ENCODE peak calls at places on chromosomes 6 and 20, in eight cellular contexts. H is IMR-90, M is mammary epithelial cell, X is tibial nerve, N is K562, D is heart left ventricle, O is retinal pigment epithelial cell, C is transverse colon. U is an unnamed sample.

GRCh38 chr6:77972334-77972733 is 319.5 kb downstream of the MEI4 start:
- DNase-seq in H (no peak), M (no peak), X (no peak), N (no peak), D (no peak), O (no peak), C (no peak), U (no peak)

GRCh38 chr6:48813821-48814220 is 649.2 kb downstream of the MMUT start:
- DNase-seq in H (peak), M (no peak), X (no peak), N (no peak), D (no peak), O (no peak), C (no peak), U (no peak)

GRCh38 chr6:88302769-88303230 is 136.7 kb upstream of the CNR1 start:
- DNase-seq in H (no peak), M (no peak), X (no peak), N (no peak), D (no peak), O (peak), C (no peak), U (no peak)

GRCh38 chr6:7414811-7415210 is 25.2 kb downstream of the RIOK1 start:
- DNase-seq in H (peak), M (no peak), X (no peak), N (no peak), D (no peak), O (no peak), C (no peak), U (no peak)

GRCh38 chr6:140203611-140204553 is 829.4 kb upstream of the CITED2 start:
- DNase-seq in H (peak), M (no peak), X (no peak), N (no peak), D (no peak), O (no peak), C (no peak), U (no peak)

GRCh38 chr6:43123691-43124314 is 47.3 kb upstream of the SRF start:
- DNase-seq in H (no peak), M (no peak), X (no peak), N (no peak), D (no peak), O (no peak), C (no peak), U (no peak)

GRCh38 chr20:41136695-41137411 is 490 bp upstream of the PLCG1 start:
- DNase-seq in H (peak), M (peak), X (peak), N (peak), D (peak), O (no peak), C (peak), U (peak)

GRCh38 chr6:19478992-19479391 is 358.2 kb upstream of the ID4 start:
- DNase-seq in H (peak), M (peak), X (no peak), N (no peak), D (no peak), O (peak), C (no peak), U (no peak)

GRCh38 chr20:48771542-48771941 is 56.3 kb downstream of the PREX1 start:
- DNase-seq in H (no peak), M (no peak), X (no peak), N (peak), D (no peak), O (no peak), C (no peak), U (no peak)

GRCh38 chr6:165439928-165440554 is 130.6 kb upstream of the C6orf118 start:
- DNase-seq in H (peak), M (peak), X (no peak), N (peak), D (no peak), O (peak), C (no peak), U (no peak)

GRCh38 chr6:89667872-89668556 is 29.5 kb upstream of the LYRM2 start:
- DNase-seq in H (no peak), M (no peak), X (no peak), N (no peak), D (no peak), O (peak), C (no peak), U (no peak)

GRCh38 chr6:166027761-166028160 is 139.9 kb downstream of the TBXT start:
- DNase-seq in H (peak), M (no peak), X (no peak), N (no peak), D (no peak), O (no peak), C (no peak), U (no peak)

GRCh38 chr20:50121858-50122271 is 8.9 kb upstream of the UBE2V1 start:
- DNase-seq in H (peak), M (no peak), X (no peak), N (no peak), D (no peak), O (no peak), C (no peak), U (no peak)

GRCh38 chr6:150263765-150264415 is 104.9 kb upstream of the IYD start:
- DNase-seq in H (no peak), M (no peak), X (no peak), N (no peak), D (no peak), O (no peak), C (no peak), U (no peak)

GRCh38 chr6:154805288-154805911 is 72.2 kb downstream of the SCAF8 start:
- DNase-seq in H (peak), M (peak), X (no peak), N (peak), D (no peak), O (peak), C (no peak), U (no peak)

GRCh38 chr6:75217203-75217602 is 11.3 kb upstream of the COL12A1 start:
- DNase-seq in H (peak), M (peak), X (no peak), N (no peak), D (no peak), O (no peak), C (no peak), U (no peak)

GRCh38 chr6:51472745-51473483 is 614.5 kb downstream of the PKHD1 start:
- DNase-seq in H (no peak), M (peak), X (no peak), N (no peak), D (no peak), O (no peak), C (no peak), U (no peak)

GRCh38 chr20:37376324-37376723 is 30.4 kb downstream of the SRC start:
- DNase-seq in H (no peak), M (no peak), X (no peak), N (no peak), D (no peak), O (no peak), C (no peak), U (no peak)

GRCh38 chr20:1417790-1418189 is 24.9 kb upstream of the FKBP1A start:
- DNase-seq in H (no peak), M (no peak), X (no peak), N (no peak), D (no peak), O (no peak), C (no peak), U (no peak)

GRCh38 chr20:43994486-43995100 is 79.9 kb downstream of the TOX2 start:
- DNase-seq in H (peak), M (no peak), X (no peak), N (no peak), D (no peak), O (no peak), C (no peak), U (no peak)

GRCh38 chr6:155100087-155100486 is 105.0 kb downstream of the TIAM2 start:
- DNase-seq in H (peak), M (no peak), X (no peak), N (no peak), D (peak), O (peak), C (no peak), U (peak)

GRCh38 chr20:36833275-36834020 is 42.5 kb upstream of the TLDC2 start:
- DNase-seq in H (peak), M (no peak), X (no peak), N (no peak), D (peak), O (no peak), C (peak), U (no peak)

GRCh38 chr6:29924731-29925130 is 17.6 kb upstream of the HLA-A start:
- DNase-seq in H (no peak), M (peak), X (no peak), N (no peak), D (no peak), O (no peak), C (no peak), U (no peak)

GRCh38 chr20:4375881-4376280 is 345.8 kb upstream of the PRND start:
- DNase-seq in H (peak), M (peak), X (no peak), N (no peak), D (no peak), O (no peak), C (no peak), U (no peak)

GRCh38 chr6:124964084-124964763 is 2.0 kb downstream of the RNF217 start:
- DNase-seq in H (peak), M (no peak), X (peak), N (peak), D (no peak), O (no peak), C (peak), U (no peak)

GRCh38 chr6:43173496-43174262 is 2.6 kb downstream of the SRF start:
- DNase-seq in H (no peak), M (no peak), X (no peak), N (peak), D (no peak), O (no peak), C (no peak), U (no peak)

GRCh38 chr20:2749951-2750342 is 50.5 kb downstream of the CPXM1 start:
- DNase-seq in H (no peak), M (no peak), X (no peak), N (no peak), D (no peak), O (no peak), C (peak), U (no peak)

GRCh38 chr6:2110504-2110903 is 134.9 kb downstream of the GMDS start:
- DNase-seq in H (peak), M (no peak), X (no peak), N (no peak), D (no peak), O (no peak), C (no peak), U (no peak)

DNA sequence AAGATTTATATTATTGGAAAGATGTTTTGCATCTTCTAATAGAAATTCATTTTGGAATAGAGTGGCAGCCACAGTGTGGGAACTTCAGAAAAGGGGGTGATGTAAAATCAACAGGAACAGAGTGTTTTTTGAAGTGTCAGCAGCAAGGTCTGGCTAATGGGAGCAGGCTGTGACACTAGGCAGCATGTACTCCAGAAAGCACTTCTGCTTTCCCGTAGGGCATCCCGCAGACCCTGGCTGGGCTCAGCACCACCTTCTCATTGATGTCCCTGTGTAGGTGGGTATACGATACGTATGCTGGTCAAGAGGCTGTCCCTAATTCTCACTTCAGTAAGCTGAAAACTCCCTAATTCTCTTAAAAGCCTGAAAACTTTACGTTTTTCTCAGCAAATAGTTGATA is 74.7 kb downstream of the EYA4 start:
- DNase-seq in H (no peak), M (no peak), X (no peak), N (no peak), D (no peak), O (no peak), C (no peak), U (no peak)
- H3K4me3 ChIP-seq in H (no peak), M (no peak), X (no peak), N (no peak), D (no peak), O (no peak), C (no peak), U (no peak)

GRCh38 chr6:156774872-156775405 is 2.2 kb upstream of the ARID1B start:
- DNase-seq in H (no peak), M (no peak), X (peak), N (no peak), D (no peak), O (no peak), C (peak), U (no peak)
- H3K4me3 ChIP-seq in H (no peak), M (no peak), X (peak), N (no peak), D (no peak), O (no peak), C (no peak), U (no peak)

GRCh38 chr20:24470031-24470781 is 777 bp downstream of the SYNDIG1 start:
- DNase-seq in H (no peak), M (peak), X (no peak), N (no peak), D (no peak), O (no peak), C (no peak), U (no peak)
- H3K4me3 ChIP-seq in H (no peak), M (peak), X (peak), N (no peak), D (peak), O (no peak), C (no peak), U (peak)

DNA sequence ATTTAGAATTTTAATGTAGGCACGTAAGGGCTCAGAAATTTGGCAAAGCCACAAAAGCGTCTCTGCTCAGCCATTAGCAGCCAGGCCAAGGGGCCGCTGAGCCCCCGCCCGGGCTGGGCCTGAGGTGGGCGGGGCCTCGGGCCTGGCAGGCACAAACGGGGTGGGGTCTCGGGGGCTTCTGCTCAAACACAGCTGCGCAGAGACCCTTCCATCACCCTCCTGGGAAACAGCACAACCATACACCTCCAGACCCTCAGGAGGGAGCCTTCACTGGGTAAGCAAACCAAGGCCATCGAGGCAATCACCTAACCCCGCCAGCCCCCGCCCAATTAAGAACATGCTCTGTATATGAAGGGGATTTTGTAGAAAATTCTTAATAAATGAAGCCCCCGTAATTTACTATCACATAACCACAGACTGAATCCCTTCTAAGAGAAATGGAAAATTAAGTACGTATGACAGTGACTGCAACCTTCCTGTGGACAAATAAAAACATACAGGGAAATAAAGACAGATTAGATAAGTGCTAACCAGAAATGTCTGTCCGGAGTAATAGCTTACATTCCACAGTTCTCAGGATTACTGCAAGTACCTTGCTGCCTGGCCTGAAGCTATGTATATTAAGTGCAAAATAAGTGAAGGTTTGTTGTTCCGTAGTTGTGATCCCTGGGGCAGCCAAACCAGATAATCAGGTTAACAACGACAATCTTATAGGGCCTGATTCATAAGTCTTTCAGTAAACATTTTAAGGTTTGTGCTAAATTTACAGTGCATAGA is 3.0 kb downstream of the NEDD9 start:
- DNase-seq in H (no peak), M (peak), X (no peak), N (no peak), D (no peak), O (no peak), C (no peak), U (no peak)
- H3K4me3 ChIP-seq in H (peak), M (peak), X (peak), N (no peak), D (peak), O (peak), C (no peak), U (peak)

GRCh38 chr6:168280020-168280898 is 39.3 kb downstream of the DACT2 start:
- DNase-seq in H (no peak), M (no peak), X (no peak), N (no peak), D (no peak), O (no peak), C (no peak), U (no peak)

GRCh38 chr6:168282985-168283685 is 36.4 kb downstream of the DACT2 start:
- DNase-seq in H (no peak), M (no peak), X (no peak), N (no peak), D (no peak), O (no peak), C (no peak), U (no peak)

GRCh38 chr6:168280899-168281245 is 38.7 kb downstream of the DACT2 start:
- DNase-seq in H (no peak), M (no peak), X (no peak), N (no peak), D (no peak), O (no peak), C (no peak), U (no peak)

GRCh38 chr6:168283686-168284025 is 35.9 kb downstream of the DACT2 start:
- DNase-seq in H (no peak), M (no peak), X (no peak), N (no peak), D (no peak), O (no peak), C (no peak), U (no peak)

GRCh38 chr6:168281826-168282225 is 37.8 kb downstream of the DACT2 start:
- DNase-seq in H (no peak), M (no peak), X (no peak), N (no peak), D (no peak), O (no peak), C (no peak), U (no peak)
- H3K4me3 ChIP-seq in H (no peak), M (no peak), X (no peak), N (no peak), D (no peak), O (no peak), C (no peak), U (no peak)

GRCh38 chr6:128519132-128519930 is 1.1 kb downstream of the PTPRK start:
- DNase-seq in H (peak), M (peak), X (no peak), N (no peak), D (peak), O (no peak), C (peak), U (peak)

GRCh38 chr6:128520436-128521301 is at the start of gene PTPRK:
- DNase-seq in H (peak), M (peak), X (peak), N (peak), D (peak), O (peak), C (peak), U (peak)

GRCh38 chr6:128519931-128520435 is 416 bp downstream of the PTPRK start:
- DNase-seq in H (no peak), M (peak), X (peak), N (no peak), D (peak), O (no peak), C (peak), U (peak)

GRCh38 chr6:128518531-128519131 is 1.8 kb downstream of the PTPRK start:
- DNase-seq in H (no peak), M (no peak), X (no peak), N (no peak), D (no peak), O (no peak), C (no peak), U (no peak)

GRCh38 chr6:128521302-128521632 is 868 bp upstream of the PTPRK start:
- DNase-seq in H (no peak), M (no peak), X (no peak), N (no peak), D (no peak), O (no peak), C (no peak), U (no peak)
- H3K4me3 ChIP-seq in H (peak), M (peak), X (peak), N (no peak), D (peak), O (peak), C (no peak), U (peak)

GRCh38 chr20:21436186-21436585 is 38.9 kb upstream of the NKX2-4 start:
- DNase-seq in H (peak), M (peak), X (no peak), N (no peak), D (no peak), O (peak), C (no peak), U (no peak)
- H3K4me3 ChIP-seq in H (no peak), M (no peak), X (no peak), N (no peak), D (no peak), O (no peak), C (no peak), U (no peak)

DNA sequence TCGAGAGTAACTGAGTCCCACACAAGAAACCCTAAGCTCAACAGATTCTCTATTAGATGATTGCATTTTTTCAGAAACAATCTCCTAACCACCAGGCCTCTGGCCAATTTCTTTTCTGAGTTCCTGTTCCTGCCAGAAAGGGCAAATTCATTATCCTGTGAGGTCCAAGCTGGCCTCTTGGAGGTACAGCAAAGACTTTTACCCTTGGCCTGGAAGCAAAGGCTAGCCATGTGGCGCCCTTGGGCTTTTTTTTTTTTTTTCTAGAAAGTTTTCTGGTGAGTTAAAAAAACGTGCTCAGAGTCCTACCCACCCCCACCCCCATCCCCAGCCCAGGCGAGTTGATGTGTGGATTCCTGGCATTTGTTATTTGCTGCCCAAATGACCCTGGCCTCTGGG is 59.0 kb upstream of the EEF1A1 start:
- DNase-seq in H (peak), M (peak), X (peak), N (peak), D (peak), O (peak), C (no peak), U (peak)
- H3K4me3 ChIP-seq in H (no peak), M (no peak), X (peak), N (peak), D (peak), O (no peak), C (no peak), U (peak)

GRCh38 chr6:26362093-26362835 is 2.7 kb upstream of the BTN3A2 start:
- DNase-seq in H (no peak), M (no peak), X (no peak), N (no peak), D (no peak), O (no peak), C (no peak), U (no peak)

GRCh38 chr6:26366504-26366903 is 1.5 kb downstream of the BTN3A2 start:
- DNase-seq in H (no peak), M (no peak), X (no peak), N (no peak), D (no peak), O (no peak), C (no peak), U (no peak)

GRCh38 chr6:26365633-26365995 is 616 bp downstream of the BTN3A2 start:
- DNase-seq in H (no peak), M (no peak), X (no peak), N (no peak), D (no peak), O (no peak), C (no peak), U (no peak)

GRCh38 chr6:26362836-26363220 is 2.2 kb upstream of the BTN3A2 start:
- DNase-seq in H (no peak), M (no peak), X (no peak), N (no peak), D (no peak), O (no peak), C (no peak), U (no peak)

GRCh38 chr6:26363882-26364825 is 844 bp upstream of the BTN3A2 start:
- DNase-seq in H (no peak), M (no peak), X (peak), N (peak), D (no peak), O (no peak), C (no peak), U (no peak)
- H3K4me3 ChIP-seq in H (peak), M (peak), X (peak), N (peak), D (peak), O (peak), C (no peak), U (peak)